ENCODE peak calls at places on chromosomes 5 and 9, in six cellular contexts. L is K562, F is HCT116, P is GM12878, U is HepG2, S is H1. K is an unnamed sample.

GRCh38 chr5:14266171-14266570 is 123.0 kb downstream of the TRIO start:
- DNase-seq in L (no peak), F (no peak), P (no peak), U (no peak), S (no peak), K (no peak)

GRCh38 chr5:60586307-60586901 is 113.6 kb downstream of the DEPDC1B start:
- DNase-seq in L (no peak), F (peak; percentile 2), P (no peak), U (peak; percentile 54), S (no peak), K (no peak)

GRCh38 chr5:10441083-10441991 is at the start of gene ROPN1L:
- DNase-seq in L (peak; percentile 93), F (peak; percentile 54), P (peak; percentile 49), U (peak; percentile 62), S (peak; percentile 93), K (peak; percentile 88)

GRCh38 chr9:136544549-136545064 is 1.2 kb downstream of the NOTCH1 start:
- DNase-seq in L (peak; percentile 56), F (no peak), P (no peak), U (no peak), S (no peak), K (no peak)

GRCh38 chr5:171418982-171419662 is at the start of gene FGF18:
- DNase-seq in L (peak; percentile 54), F (peak; percentile 56), P (no peak), U (peak; percentile 56), S (peak; percentile 84), K (peak; percentile 76)

GRCh38 chr9:9949368-9949767 is 663.4 kb downstream of the PTPRD start:
- DNase-seq in L (no peak), F (no peak), P (no peak), U (no peak), S (no peak), K (no peak)

GRCh38 chr9:22682536-22683392 is 236.1 kb downstream of the DMRTA1 start:
- DNase-seq in L (no peak), F (no peak), P (no peak), U (no peak), S (no peak), K (no peak)

GRCh38 chr5:31173621-31174020 is 19.9 kb upstream of the CDH6 start:
- DNase-seq in L (no peak), F (no peak), P (no peak), U (no peak), S (no peak), K (no peak)

GRCh38 chr5:85823462-85824426 is 794.0 kb upstream of the COX7C start:
- DNase-seq in L (peak; percentile 61), F (peak; percentile 8), P (no peak), U (no peak), S (no peak), K (no peak)

GRCh38 chr5:173762930-173763329 is 125.2 kb upstream of the CPEB4 start:
- DNase-seq in L (peak; percentile 49), F (no peak), P (no peak), U (peak; percentile 41), S (no peak), K (no peak)

GRCh38 chr9:113677569-113677968 is 198.5 kb upstream of the ZNF618 start:
- DNase-seq in L (no peak), F (no peak), P (no peak), U (no peak), S (no peak), K (no peak)

GRCh38 chr9:35814106-35814840 is 569 bp downstream of the HINT2 start:
- DNase-seq in L (peak; percentile 77), F (no peak), P (no peak), U (peak; percentile 84), S (no peak), K (peak; percentile 79)

GRCh38 chr5:114018178-114018577 is 343.7 kb upstream of the KCNN2 start:
- DNase-seq in L (no peak), F (no peak), P (no peak), U (peak; percentile 1), S (no peak), K (no peak)

GRCh38 chr5:171848911-171849520 is 63.4 kb downstream of the SMIM23 start:
- DNase-seq in L (no peak), F (no peak), P (no peak), U (no peak), S (no peak), K (no peak)

GRCh38 chr5:176714067-176714466 is 66.8 kb downstream of the TSPAN17 start:
- DNase-seq in L (no peak), F (no peak), P (no peak), U (no peak), S (no peak), K (no peak)

GRCh38 chr5:75040973-75041372 is 11.4 kb downstream of the GCNT4 start:
- DNase-seq in L (no peak), F (no peak), P (no peak), U (no peak), S (no peak), K (no peak)

GRCh38 chr5:135486131-135486530 is 34.0 kb upstream of the TIFAB start:
- DNase-seq in L (no peak), F (no peak), P (no peak), U (no peak), S (no peak), K (no peak)

GRCh38 chr5:158413125-158413680 is 554.3 kb upstream of the CLINT1 start:
- DNase-seq in L (no peak), F (no peak), P (no peak), U (no peak), S (no peak), K (no peak)

DNA sequence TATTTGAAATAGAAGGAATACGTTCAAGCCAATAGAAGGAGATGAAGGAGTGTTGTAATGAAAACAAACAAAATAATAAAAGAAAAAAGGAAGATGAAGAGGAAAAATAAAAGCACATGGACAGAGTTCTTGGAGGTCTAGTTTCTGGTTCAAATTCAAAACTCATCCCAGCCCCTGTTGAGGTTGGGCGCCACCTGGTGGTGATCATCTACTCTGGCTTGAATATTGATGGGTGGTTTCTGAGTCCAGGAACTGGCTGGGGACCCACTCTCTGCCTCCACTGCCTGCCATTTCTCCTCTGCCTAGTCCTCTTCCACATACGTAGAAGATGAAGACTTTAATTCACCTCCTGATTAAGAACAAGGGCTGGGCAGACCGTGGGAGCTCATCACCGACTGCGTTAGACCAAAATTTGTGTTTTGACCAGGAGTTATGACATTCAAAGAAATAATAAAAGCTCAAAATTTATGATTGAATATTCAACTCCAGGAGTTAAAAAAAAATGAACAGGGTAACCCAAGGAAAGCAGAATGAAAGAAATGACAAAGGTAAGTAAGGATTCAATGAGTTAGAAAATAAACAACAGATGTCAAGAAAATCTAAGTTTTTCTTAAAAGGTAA is 99.0 kb upstream of the SLC1A3 start:
- DNase-seq in L (peak; percentile 84), F (peak; percentile 48), P (peak; percentile 3), U (peak; percentile 59), S (peak; percentile 91), K (peak; percentile 82)
- TF ChIP-seq CTCF in L (peak; percentile 86), F (peak; percentile 87), P (peak; percentile 71), U (peak; percentile 81), S (peak; percentile 81), K (peak; percentile 79)

DNA sequence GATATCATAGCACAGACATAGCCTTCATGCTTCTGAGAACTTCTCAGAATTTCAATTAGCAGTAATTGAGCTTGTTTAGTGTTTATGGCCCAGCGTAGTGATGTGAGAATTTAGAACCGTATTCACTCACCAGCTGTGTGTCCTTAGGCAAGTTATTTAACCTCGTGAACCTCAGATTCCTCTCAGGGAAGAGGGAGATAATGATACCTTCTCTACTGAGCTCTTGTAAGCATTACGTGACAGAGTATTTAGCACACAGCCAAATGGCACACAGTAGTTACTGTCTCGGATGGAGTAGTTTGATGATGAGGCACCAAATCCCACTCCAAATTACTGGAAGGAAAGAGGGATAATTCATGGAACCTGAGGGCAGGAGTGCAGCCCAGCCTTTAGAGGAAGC is 429.3 kb downstream of the CCDC171 start:
- DNase-seq in L (no peak), F (no peak), P (no peak), U (no peak), S (no peak), K (no peak)
- TF ChIP-seq ATF3 in L (no peak), F (no peak), P (no peak), U (no peak), S (no peak), K (no peak)

GRCh38 chr9:90927496-90927895 is 125.9 kb downstream of the SYK start:
- DNase-seq in L (no peak), F (no peak), P (no peak), U (no peak), S (no peak), K (no peak)
- TF ChIP-seq MAX in L (no peak), F (no peak), P (no peak), U (no peak), S (no peak), K (no peak)

GRCh38 chr5:98774192-98775046 is 956 bp downstream of the RGMB start:
- DNase-seq in L (peak; percentile 34), F (no peak), P (no peak), U (peak; percentile 61), S (peak; percentile 76), K (peak; percentile 73)

GRCh38 chr5:98773214-98773463 is 324 bp upstream of the RGMB start:
- DNase-seq in L (no peak), F (no peak), P (peak; percentile 53), U (no peak), S (no peak), K (no peak)

GRCh38 chr5:98775246-98775961 is 1.9 kb downstream of the RGMB start:
- DNase-seq in L (no peak), F (no peak), P (no peak), U (no peak), S (no peak), K (no peak)

GRCh38 chr5:98772415-98773213 is 849 bp upstream of the RGMB start:
- DNase-seq in L (no peak), F (peak; percentile 80), P (no peak), U (peak; percentile 62), S (no peak), K (peak; percentile 83)

GRCh38 chr5:98773464-98774191 is at the start of gene RGMB:
- DNase-seq in L (no peak), F (peak; percentile 98), P (peak; percentile 85), U (peak; percentile 95), S (peak; percentile 96), K (peak; percentile 99)
- TF ChIP-seq CTCF in L (no peak), F (no peak), P (no peak), U (no peak), S (no peak), K (no peak)

GRCh38 chr5:179126506-179126991 is 66.4 kb downstream of the ZNF354C start:
- DNase-seq in L (no peak), F (no peak), P (no peak), U (no peak), S (no peak), K (no peak)
- TF ChIP-seq ATF3 in L (no peak), F (no peak), P (no peak), U (no peak), S (no peak), K (no peak)

DNA sequence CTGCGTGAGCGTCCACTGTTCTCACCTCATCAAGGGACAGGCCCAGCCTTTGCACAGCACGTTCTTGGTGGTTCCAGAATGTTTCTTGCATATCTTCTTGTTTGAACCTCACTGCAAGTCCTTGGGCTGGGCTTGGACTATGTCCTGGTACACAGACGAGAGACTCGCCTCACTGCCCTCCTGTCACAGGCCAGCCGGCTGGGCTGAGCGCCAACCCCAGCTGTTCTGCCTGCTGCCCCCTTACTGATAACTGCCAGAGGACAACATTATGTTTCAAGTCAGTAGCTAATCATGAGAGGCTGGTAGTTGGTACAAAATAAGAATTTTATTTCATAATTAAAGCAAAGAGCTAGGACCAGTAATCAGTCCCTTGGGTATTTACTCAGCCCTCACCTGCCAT is 52.8 kb upstream of the LRRTM2 start:
- DNase-seq in L (no peak), F (no peak), P (no peak), U (peak; percentile 32), S (no peak), K (no peak)
- TF ChIP-seq MAX in L (no peak), F (no peak), P (no peak), U (no peak), S (no peak), K (no peak)